ENCODE peak calls at places on chromosomes 4 and X, in eight cellular contexts. O, D, E, I, Q, K, X and R are unnamed samples.

GRCh38 chr4:84691170-84691691 is 108.3 kb downstream of the CDS1 start:
- DNase-seq in O (peak), D (peak), E (peak), I (peak), Q (peak), K (peak), X (no peak), R (no peak)

GRCh38 chr4:26568446-26568994 is 15.4 kb upstream of the TBC1D19 start:
- DNase-seq in O (no peak), D (peak), E (peak), I (peak), Q (peak), K (peak), X (no peak), R (no peak)

GRCh38 chrX:99939883-99940232 is 470.2 kb downstream of the PCDH19 start:
- DNase-seq in O (no peak), D (no peak), E (no peak), I (no peak), Q (no peak), K (no peak), X (no peak), R (no peak)

GRCh38 chrX:23332101-23332887 is 2.4 kb upstream of the PTCHD1 start:
- DNase-seq in O (no peak), D (no peak), E (no peak), I (no peak), Q (no peak), K (no peak), X (no peak), R (no peak)

GRCh38 chrX:23008431-23009099 is 8.8 kb downstream of the DDX53 start:
- DNase-seq in O (no peak), D (peak), E (peak), I (peak), Q (peak), K (peak), X (no peak), R (peak)

GRCh38 chrX:24870143-24870542 is 145.6 kb downstream of the ARX start:
- DNase-seq in O (no peak), D (peak), E (peak), I (peak), Q (peak), K (peak), X (no peak), R (no peak)

GRCh38 chr4:144782345-144782744 is 136.4 kb downstream of the HHIP start:
- DNase-seq in O (no peak), D (peak), E (no peak), I (no peak), Q (no peak), K (peak), X (no peak), R (peak)

GRCh38 chr4:67465032-67465762 is 80.1 kb downstream of the CENPC start:
- DNase-seq in O (no peak), D (no peak), E (peak), I (peak), Q (no peak), K (no peak), X (no peak), R (no peak)

GRCh38 chr4:6200011-6200921 is at the start of gene JAKMIP1:
- DNase-seq in O (peak), D (peak), E (peak), I (peak), Q (peak), K (peak), X (peak), R (peak)

GRCh38 chrX:97366246-97366645 is 482.5 kb downstream of the RPA4 start:
- DNase-seq in O (no peak), D (no peak), E (no peak), I (no peak), Q (no peak), K (no peak), X (no peak), R (no peak)

GRCh38 chr4:85747871-85748491 is 273.0 kb downstream of the ARHGAP24 start:
- DNase-seq in O (peak), D (peak), E (peak), I (peak), Q (peak), K (peak), X (no peak), R (peak)

GRCh38 chr4:125832161-125832560 is 517.4 kb downstream of the FAT4 start:
- DNase-seq in O (no peak), D (no peak), E (no peak), I (no peak), Q (no peak), K (peak), X (no peak), R (no peak)

GRCh38 chrX:12947545-12948235 is 27.2 kb upstream of the TMSB4X start:
- DNase-seq in O (no peak), D (no peak), E (no peak), I (no peak), Q (no peak), K (no peak), X (no peak), R (no peak)

GRCh38 chrX:24260827-24261550 is 52.9 kb downstream of the SUPT20HL2 start:
- DNase-seq in O (peak), D (peak), E (peak), I (peak), Q (no peak), K (peak), X (no peak), R (peak)

GRCh38 chrX:43958529-43958928 is 14.7 kb downstream of the NDP start:
- DNase-seq in O (peak), D (peak), E (peak), I (peak), Q (peak), K (peak), X (no peak), R (peak)

GRCh38 chrX:120223374-120223773 is 27.2 kb upstream of the ZBTB33 start:
- DNase-seq in O (no peak), D (no peak), E (no peak), I (no peak), Q (no peak), K (no peak), X (no peak), R (no peak)

GRCh38 chrX:49001521-49002090 is 458 bp downstream of the GRIPAP1 start:
- DNase-seq in O (peak), D (peak), E (peak), I (peak), Q (peak), K (peak), X (no peak), R (peak)

GRCh38 chrX:24229400-24229879 is 79.9 kb downstream of the ZFX start:
- DNase-seq in O (peak), D (no peak), E (no peak), I (no peak), Q (no peak), K (no peak), X (no peak), R (no peak)

GRCh38 chr4:27861381-27861787 is 1000.7 kb downstream of the STIM2 start:
- DNase-seq in O (peak), D (peak), E (peak), I (peak), Q (peak), K (peak), X (no peak), R (peak)

GRCh38 chrX:1581132-1581531 is 10.3 kb upstream of the AKAP17A start:
- DNase-seq in O (peak), D (peak), E (peak), I (no peak), Q (peak), K (no peak), X (no peak), R (peak)

GRCh38 chr4:89765966-89766365 is 71.0 kb downstream of the SNCA start:
- DNase-seq in O (peak), D (peak), E (peak), I (peak), Q (peak), K (peak), X (no peak), R (no peak)

GRCh38 chrX:7272301-7272700 is 124.3 kb upstream of the PUDP start:
- DNase-seq in O (no peak), D (no peak), E (no peak), I (no peak), Q (no peak), K (no peak), X (no peak), R (peak)

GRCh38 chrX:45011131-45011530 is 138.1 kb downstream of the KDM6A start:
- DNase-seq in O (no peak), D (peak), E (peak), I (peak), Q (peak), K (peak), X (no peak), R (no peak)

GRCh38 chr4:52873861-52874343 is 11.8 kb downstream of the RASL11B start:
- DNase-seq in O (peak), D (peak), E (no peak), I (no peak), Q (no peak), K (peak), X (no peak), R (no peak)

GRCh38 chrX:63750846-63751245 is 34.2 kb downstream of the ARHGEF9 start:
- DNase-seq in O (no peak), D (no peak), E (no peak), I (no peak), Q (no peak), K (no peak), X (no peak), R (no peak)

GRCh38 chr4:15649914-15650545 is 5.1 kb downstream of the FBXL5 start:
- DNase-seq in O (peak), D (peak), E (peak), I (peak), Q (peak), K (peak), X (no peak), R (peak)

GRCh38 chr4:6121276-6121850 is 79.0 kb downstream of the JAKMIP1 start:
- DNase-seq in O (no peak), D (no peak), E (no peak), I (no peak), Q (no peak), K (no peak), X (no peak), R (no peak)

GRCh38 chrX:10602646-10603045 is 17.7 kb downstream of the MID1 start:
- DNase-seq in O (no peak), D (no peak), E (no peak), I (no peak), Q (no peak), K (no peak), X (no peak), R (no peak)

GRCh38 chr4:81652069-81652478 is 180.4 kb upstream of the RASGEF1B start:
- DNase-seq in O (no peak), D (peak), E (no peak), I (no peak), Q (no peak), K (no peak), X (no peak), R (no peak)

GRCh38 chrX:9948406-9948805 is 18.8 kb upstream of the CLDN34 start:
- DNase-seq in O (no peak), D (no peak), E (no peak), I (peak), Q (no peak), K (peak), X (no peak), R (no peak)

DNA sequence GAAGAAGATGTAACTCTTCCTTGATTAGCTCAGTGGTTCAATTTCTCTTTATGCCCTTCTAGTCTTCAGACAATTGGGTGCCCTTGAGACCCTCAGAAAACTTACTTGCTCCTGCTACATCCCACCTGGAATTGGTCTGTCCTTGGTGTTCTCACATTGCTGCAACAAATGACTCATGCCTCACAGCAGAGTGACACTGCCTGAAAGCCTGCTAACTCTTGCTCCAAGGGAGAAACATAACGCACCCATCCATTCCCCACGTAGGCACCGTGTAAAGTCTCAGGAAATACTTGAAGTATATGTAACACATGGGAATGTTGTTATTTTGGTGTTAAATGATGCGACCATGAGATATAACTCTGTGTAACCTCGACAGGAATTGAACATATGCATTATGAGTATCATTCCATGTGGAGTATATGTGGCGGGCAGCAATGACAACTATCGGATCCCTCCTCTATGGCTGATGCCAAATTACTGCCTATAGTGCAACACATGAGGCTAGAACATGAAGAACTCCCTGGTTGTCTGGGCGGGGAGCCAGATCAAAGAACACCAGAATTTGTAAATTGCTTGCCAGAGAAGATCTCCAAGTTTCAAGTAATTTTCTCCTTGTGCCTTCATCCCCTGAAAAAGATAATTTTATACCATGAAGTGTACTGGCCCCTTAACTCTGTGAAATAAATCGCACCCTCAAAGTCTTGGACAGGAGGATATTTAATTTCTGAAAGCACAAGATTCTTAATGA is 231.3 kb upstream of the STK26 start:
- DNase-seq in O (no peak), D (no peak), E (no peak), I (peak), Q (no peak), K (no peak), X (no peak), R (no peak)
- H3K4me3 ChIP-seq in O (peak), D (no peak), E (peak), I (peak), Q (no peak), K (no peak), X (no peak), R (no peak)

GRCh38 chrX:72002886-72003285 is 92.2 kb downstream of the NHSL2 start:
- DNase-seq in O (no peak), D (no peak), E (no peak), I (no peak), Q (no peak), K (peak), X (no peak), R (no peak)
- H3K4me3 ChIP-seq in O (no peak), D (no peak), E (no peak), I (no peak), Q (no peak), K (no peak), X (no peak), R (no peak)

GRCh38 chrX:131548994-131549393 is 5.1 kb downstream of the OR13H1 start:
- DNase-seq in O (no peak), D (no peak), E (no peak), I (no peak), Q (no peak), K (no peak), X (no peak), R (no peak)

GRCh38 chrX:131543774-131544173 is at the start of gene OR13H1:
- DNase-seq in O (no peak), D (no peak), E (no peak), I (no peak), Q (no peak), K (no peak), X (no peak), R (no peak)

GRCh38 chrX:131544218-131544617 is 344 bp downstream of the OR13H1 start:
- DNase-seq in O (no peak), D (no peak), E (no peak), I (no peak), Q (no peak), K (no peak), X (no peak), R (no peak)
- H3K4me3 ChIP-seq in O (no peak), D (no peak), E (no peak), I (no peak), Q (no peak), K (no peak), X (no peak), R (no peak)

GRCh38 chrX:118526149-118526548 is 30.5 kb downstream of the DOCK11 start:
- DNase-seq in O (no peak), D (peak), E (no peak), I (no peak), Q (no peak), K (no peak), X (no peak), R (no peak)

GRCh38 chrX:118525146-118525725 is 29.6 kb downstream of the DOCK11 start:
- DNase-seq in O (no peak), D (no peak), E (no peak), I (no peak), Q (no peak), K (no peak), X (no peak), R (no peak)

GRCh38 chrX:118524344-118524743 is 28.7 kb downstream of the DOCK11 start:
- DNase-seq in O (no peak), D (no peak), E (no peak), I (no peak), Q (no peak), K (no peak), X (no peak), R (no peak)

GRCh38 chrX:118530537-118530936 is 34.9 kb downstream of the DOCK11 start:
- DNase-seq in O (no peak), D (peak), E (no peak), I (peak), Q (no peak), K (peak), X (no peak), R (no peak)

DNA sequence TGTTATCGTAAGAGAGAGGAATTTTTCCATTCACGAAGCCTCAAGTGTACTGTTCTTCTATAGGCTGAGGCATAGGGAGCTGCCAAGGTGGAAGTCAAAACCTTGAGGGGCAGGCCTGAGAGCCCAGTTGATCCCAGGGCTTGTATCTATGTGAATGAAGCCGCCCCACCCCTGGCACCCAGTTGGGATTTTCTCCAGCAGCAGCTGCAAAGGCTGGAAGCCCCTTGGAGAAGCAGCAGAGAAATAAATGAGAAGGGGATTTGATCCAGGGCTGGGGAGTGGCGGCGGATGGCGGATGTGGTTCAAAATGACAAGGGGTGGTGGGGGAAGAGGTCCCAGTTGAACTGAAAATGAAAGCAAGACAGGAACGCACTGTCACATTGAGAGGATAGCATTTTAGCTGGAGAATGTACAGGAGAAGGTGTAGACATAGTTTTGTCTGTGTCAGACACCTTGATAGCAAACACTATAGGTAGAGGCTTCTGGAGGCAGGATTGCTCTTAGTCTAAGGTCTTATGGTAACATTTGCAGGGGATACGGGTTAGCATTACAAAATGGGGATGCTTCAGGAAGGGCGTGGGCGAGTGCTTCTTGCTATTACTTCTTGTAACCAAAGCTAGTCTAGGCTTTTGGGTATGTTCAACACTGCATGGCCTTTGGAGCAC is 32.6 kb downstream of the DOCK11 start:
- DNase-seq in O (no peak), D (no peak), E (no peak), I (no peak), Q (no peak), K (no peak), X (no peak), R (no peak)
- H3K4me3 ChIP-seq in O (no peak), D (no peak), E (no peak), I (no peak), Q (no peak), K (no peak), X (no peak), R (no peak)

GRCh38 chr4:173537628-173538147 is 7.7 kb upstream of the HAND2 start:
- DNase-seq in O (no peak), D (no peak), E (no peak), I (no peak), Q (no peak), K (no peak), X (no peak), R (no peak)
- H3K4me3 ChIP-seq in O (peak), D (peak), E (no peak), I (no peak), Q (no peak), K (no peak), X (peak), R (no peak)

DNA sequence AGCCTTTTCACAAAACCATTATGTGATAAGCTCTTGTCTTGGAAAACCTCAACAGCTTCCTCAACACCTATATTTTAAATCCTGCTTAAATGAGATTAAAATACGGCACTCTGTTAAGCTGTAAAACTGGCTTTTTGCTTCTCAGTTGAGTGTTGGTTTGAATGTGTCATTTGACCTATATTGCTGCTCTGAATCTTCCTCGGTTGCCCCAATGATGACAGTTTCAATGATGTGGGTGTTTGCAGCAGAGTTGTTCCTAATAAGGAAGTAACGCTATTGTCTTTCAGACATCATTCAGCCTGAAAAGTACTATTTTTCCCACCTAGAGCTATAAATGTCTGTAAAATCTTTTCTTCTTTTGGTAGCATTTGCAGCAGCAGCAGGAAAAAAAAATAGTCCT is 332.9 kb downstream of the IL1RAPL1 start:
- DNase-seq in O (no peak), D (no peak), E (no peak), I (no peak), Q (no peak), K (no peak), X (no peak), R (no peak)
- H3K4me3 ChIP-seq in O (no peak), D (no peak), E (no peak), I (no peak), Q (no peak), K (no peak), X (no peak), R (no peak)

DNA sequence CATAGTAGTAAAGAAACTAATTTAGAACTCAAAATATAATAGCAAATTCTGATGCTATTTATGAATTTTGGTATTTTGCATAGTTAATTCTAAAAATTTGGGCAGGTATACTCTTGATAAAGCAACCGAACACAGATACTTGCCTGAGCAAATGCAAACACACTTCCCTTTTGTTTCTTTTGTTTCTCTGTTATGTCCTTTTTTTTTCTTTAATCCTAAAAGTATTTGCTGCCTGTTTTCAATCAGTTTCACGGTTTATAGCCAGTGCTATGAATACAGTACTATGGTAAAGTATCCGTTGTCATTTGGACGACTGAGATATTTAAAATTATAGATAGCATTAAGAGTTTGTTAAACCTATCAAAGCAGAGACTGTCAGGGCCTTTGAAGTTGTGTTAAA is 84.3 kb upstream of the HPRT1 start:
- DNase-seq in O (no peak), D (no peak), E (no peak), I (no peak), Q (no peak), K (no peak), X (no peak), R (no peak)
- H3K4me3 ChIP-seq in O (peak), D (peak), E (no peak), I (no peak), Q (no peak), K (peak), X (no peak), R (no peak)

GRCh38 chrX:371907-372306 is 14.8 kb downstream of the PPP2R3B start:
- DNase-seq in O (no peak), D (no peak), E (no peak), I (no peak), Q (no peak), K (no peak), X (no peak), R (no peak)

GRCh38 chrX:372856-373640 is 13.7 kb downstream of the PPP2R3B start:
- DNase-seq in O (no peak), D (peak), E (no peak), I (peak), Q (no peak), K (peak), X (no peak), R (no peak)

GRCh38 chrX:375181-376036 is 11.3 kb downstream of the PPP2R3B start:
- DNase-seq in O (no peak), D (no peak), E (no peak), I (no peak), Q (peak), K (no peak), X (no peak), R (no peak)

GRCh38 chrX:373641-374471 is 12.9 kb downstream of the PPP2R3B start:
- DNase-seq in O (no peak), D (peak), E (no peak), I (peak), Q (peak), K (peak), X (peak), R (no peak)

GRCh38 chrX:374566-374965 is 12.1 kb downstream of the PPP2R3B start:
- DNase-seq in O (no peak), D (no peak), E (no peak), I (peak), Q (no peak), K (no peak), X (no peak), R (no peak)
- H3K4me3 ChIP-seq in O (no peak), D (peak), E (peak), I (peak), Q (peak), K (peak), X (peak), R (peak)

GRCh38 chr4:7960790-7961655 is 21.4 kb upstream of the AFAP1 start:
- DNase-seq in O (peak), D (peak), E (no peak), I (peak), Q (peak), K (peak), X (no peak), R (peak)
- H3K4me3 ChIP-seq in O (no peak), D (no peak), E (no peak), I (no peak), Q (no peak), K (no peak), X (no peak), R (no peak)